ENCODE peak calls at places on chromosome 12, in four cellular contexts. One of them, this sample, is unnamed.

GRCh38 chr12:54259194-54260011 is 20.5 kb downstream of the CBX5 start:
- DNase-seq in A549: peak; percentile 95
- DNase-seq in CD4-positive, alpha-beta memory T cell: peak; percentile 36
- DNase-seq in CD4-positive, alpha-beta T cell: no peak
- DNase-seq in this sample: no peak

GRCh38 chr12:131831635-131832041 is 3.4 kb downstream of the MMP17 start:
- DNase-seq in A549: no peak
- DNase-seq in CD4-positive, alpha-beta memory T cell: no peak
- DNase-seq in CD4-positive, alpha-beta T cell: no peak
- DNase-seq in this sample: no peak

GRCh38 chr12:81330480-81330879 is 252.6 kb downstream of the ACSS3 start:
- DNase-seq in A549: no peak
- DNase-seq in CD4-positive, alpha-beta memory T cell: no peak
- DNase-seq in CD4-positive, alpha-beta T cell: no peak
- DNase-seq in this sample: no peak

GRCh38 chr12:62732861-62733427 is 202.0 kb downstream of the PPM1H start:
- DNase-seq in A549: peak; percentile 83
- DNase-seq in CD4-positive, alpha-beta memory T cell: no peak
- DNase-seq in CD4-positive, alpha-beta T cell: no peak
- DNase-seq in this sample: peak; percentile 20

GRCh38 chr12:105352049-105352448 is 21.6 kb downstream of the C12orf75 start:
- DNase-seq in A549: no peak
- DNase-seq in CD4-positive, alpha-beta memory T cell: no peak
- DNase-seq in CD4-positive, alpha-beta T cell: no peak
- DNase-seq in this sample: no peak

GRCh38 chr12:128339121-128339520 is 72.2 kb downstream of the TMEM132C start:
- DNase-seq in A549: no peak
- DNase-seq in CD4-positive, alpha-beta memory T cell: no peak
- DNase-seq in CD4-positive, alpha-beta T cell: no peak
- DNase-seq in this sample: no peak

GRCh38 chr12:69621551-69621950 is 10.8 kb upstream of the LRRC10 start:
- DNase-seq in A549: no peak
- DNase-seq in CD4-positive, alpha-beta memory T cell: no peak
- DNase-seq in CD4-positive, alpha-beta T cell: no peak
- DNase-seq in this sample: no peak

GRCh38 chr12:132397152-132397933 is 68.0 kb upstream of the GALNT9 start:
- DNase-seq in A549: no peak
- DNase-seq in CD4-positive, alpha-beta memory T cell: no peak
- DNase-seq in CD4-positive, alpha-beta T cell: no peak
- DNase-seq in this sample: no peak

GRCh38 chr12:8912910-8913309 is 1.4 kb upstream of the PHC1 start:
- DNase-seq in A549: peak; percentile 36
- DNase-seq in CD4-positive, alpha-beta memory T cell: peak; percentile 19
- DNase-seq in CD4-positive, alpha-beta T cell: no peak
- DNase-seq in this sample: peak; percentile 27

GRCh38 chr12:119354187-119354586 is 19.7 kb downstream of the CCDC60 start:
- DNase-seq in A549: no peak
- DNase-seq in CD4-positive, alpha-beta memory T cell: no peak
- DNase-seq in CD4-positive, alpha-beta T cell: no peak
- DNase-seq in this sample: no peak

GRCh38 chr12:7060353-7060954 is at the start of gene C1S:
- DNase-seq in A549: peak; percentile 93
- DNase-seq in CD4-positive, alpha-beta memory T cell: no peak
- DNase-seq in CD4-positive, alpha-beta T cell: no peak
- DNase-seq in this sample: no peak

GRCh38 chr12:96343347-96343954 is 56.8 kb downstream of the CDK17 start:
- DNase-seq in A549: no peak
- DNase-seq in CD4-positive, alpha-beta memory T cell: peak; percentile 41
- DNase-seq in CD4-positive, alpha-beta T cell: no peak
- DNase-seq in this sample: no peak

GRCh38 chr12:18580286-18580685 is 157.5 kb downstream of the PLCZ1 start:
- DNase-seq in A549: no peak
- DNase-seq in CD4-positive, alpha-beta memory T cell: no peak
- DNase-seq in CD4-positive, alpha-beta T cell: no peak
- DNase-seq in this sample: no peak

GRCh38 chr12:27999521-27999920 is 27.0 kb upstream of the PTHLH start:
- DNase-seq in A549: no peak
- DNase-seq in CD4-positive, alpha-beta memory T cell: no peak
- DNase-seq in CD4-positive, alpha-beta T cell: no peak
- DNase-seq in this sample: peak; percentile 89

DNA sequence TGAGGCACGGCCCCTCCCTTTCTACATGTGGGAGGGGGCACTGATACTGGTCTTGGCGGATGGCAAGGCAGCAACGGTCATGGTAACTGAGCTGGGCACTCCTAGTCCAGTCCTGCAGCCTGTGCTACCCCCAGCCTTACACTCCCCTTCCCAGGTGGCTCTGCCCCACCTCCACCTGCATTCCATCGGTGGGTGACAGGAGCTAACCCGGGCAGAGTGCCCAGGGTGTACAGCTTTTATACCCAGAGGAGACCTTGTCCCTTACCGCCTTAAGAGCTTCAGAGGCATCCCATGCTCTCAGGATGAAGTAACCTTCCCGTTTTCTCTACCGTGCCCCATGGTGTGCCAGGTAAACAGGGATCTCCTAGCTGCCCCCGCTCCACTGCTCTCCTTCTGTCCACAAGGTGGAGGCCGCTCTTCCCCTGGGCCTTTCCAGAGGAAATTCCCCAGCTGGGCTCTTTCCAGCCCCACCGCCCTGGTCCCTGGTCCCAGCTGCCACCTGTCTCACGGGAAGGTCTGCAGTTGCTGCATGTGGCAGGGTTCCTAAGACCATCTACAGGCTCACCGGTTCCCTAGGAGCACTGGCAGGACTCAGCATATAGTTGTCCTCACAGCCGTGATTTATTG is 20.5 kb downstream of the BRI3BP start:
- DNase-seq in A549: no peak
- DNase-seq in CD4-positive, alpha-beta memory T cell: no peak
- DNase-seq in CD4-positive, alpha-beta T cell: no peak
- DNase-seq in this sample: no peak
- H3K27ac ChIP-seq in A549: no peak overlapping the region
- H3K27ac ChIP-seq in CD4-positive, alpha-beta memory T cell: no peak overlapping the region
- H3K27ac ChIP-seq in CD4-positive, alpha-beta T cell: no peak overlapping the region
- H3K27ac ChIP-seq in this sample: no peak overlapping the region

GRCh38 chr12:124377981-124378509 is 83.2 kb downstream of the RFLNA start:
- DNase-seq in A549: no peak
- DNase-seq in CD4-positive, alpha-beta memory T cell: no peak
- DNase-seq in CD4-positive, alpha-beta T cell: no peak
- DNase-seq in this sample: no peak

GRCh38 chr12:124375789-124376175 is 80.9 kb downstream of the RFLNA start:
- DNase-seq in A549: no peak
- DNase-seq in CD4-positive, alpha-beta memory T cell: no peak
- DNase-seq in CD4-positive, alpha-beta T cell: no peak
- DNase-seq in this sample: no peak

GRCh38 chr12:124374567-124374966 is 79.7 kb downstream of the RFLNA start:
- DNase-seq in A549: no peak
- DNase-seq in CD4-positive, alpha-beta memory T cell: no peak
- DNase-seq in CD4-positive, alpha-beta T cell: no peak
- DNase-seq in this sample: no peak

GRCh38 chr12:124375141-124375788 is 80.4 kb downstream of the RFLNA start:
- DNase-seq in A549: no peak
- DNase-seq in CD4-positive, alpha-beta memory T cell: no peak
- DNase-seq in CD4-positive, alpha-beta T cell: no peak
- DNase-seq in this sample: no peak

DNA sequence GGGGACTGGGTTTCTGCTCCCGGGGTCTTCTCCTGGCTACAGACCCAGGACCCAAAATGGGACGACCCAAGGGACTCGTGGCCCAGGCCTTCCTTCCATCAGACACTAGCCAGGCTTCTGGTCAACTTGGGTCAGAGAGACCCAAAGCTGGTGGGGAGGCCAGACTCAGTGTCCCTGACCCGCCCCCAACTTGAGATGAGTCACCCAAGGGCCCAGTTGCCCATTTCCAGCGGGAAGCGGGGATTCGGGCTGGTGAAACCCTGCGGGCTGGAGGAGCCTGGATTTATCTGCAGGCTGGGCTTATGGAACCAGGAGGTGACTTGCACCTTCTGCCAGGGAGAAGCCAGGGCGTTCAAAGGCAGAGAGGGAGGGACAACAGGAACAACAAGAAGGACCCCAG is 81.5 kb downstream of the RFLNA start:
- DNase-seq in A549: no peak
- DNase-seq in CD4-positive, alpha-beta memory T cell: no peak
- DNase-seq in CD4-positive, alpha-beta T cell: no peak
- DNase-seq in this sample: no peak
- H3K27ac ChIP-seq in A549: peak overlapping the region; percentile 77
- H3K27ac ChIP-seq in CD4-positive, alpha-beta memory T cell: no peak overlapping the region
- H3K27ac ChIP-seq in CD4-positive, alpha-beta T cell: no peak overlapping the region
- H3K27ac ChIP-seq in this sample: no peak overlapping the region

DNA sequence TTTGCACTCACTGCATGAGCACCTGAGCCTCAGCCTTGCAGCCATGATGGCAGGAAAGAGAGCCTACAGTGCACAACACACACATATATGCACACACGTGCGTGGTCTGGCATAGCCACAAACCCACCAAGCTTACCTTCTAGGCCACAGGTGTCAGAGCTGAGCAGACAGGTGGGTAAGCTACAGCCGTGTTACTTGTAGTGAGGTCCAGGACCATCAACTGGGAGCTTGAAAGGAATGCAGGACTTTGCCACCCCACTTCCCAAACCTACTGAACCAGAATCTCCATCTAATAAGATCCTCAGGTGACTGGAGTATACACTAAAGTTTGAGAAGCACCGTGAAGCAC is 2.7 kb downstream of the ASIC1 start:
- DNase-seq in A549: no peak
- DNase-seq in CD4-positive, alpha-beta memory T cell: no peak
- DNase-seq in CD4-positive, alpha-beta T cell: no peak
- DNase-seq in this sample: no peak
- H3K27ac ChIP-seq in A549: no peak overlapping the region
- H3K27ac ChIP-seq in CD4-positive, alpha-beta memory T cell: no peak overlapping the region
- H3K27ac ChIP-seq in CD4-positive, alpha-beta T cell: no peak overlapping the region
- H3K27ac ChIP-seq in this sample: no peak overlapping the region

GRCh38 chr12:47271800-47272230 is 192.1 kb upstream of the AMIGO2 start:
- DNase-seq in A549: no peak
- DNase-seq in CD4-positive, alpha-beta memory T cell: no peak
- DNase-seq in CD4-positive, alpha-beta T cell: no peak
- DNase-seq in this sample: no peak

GRCh38 chr12:47273191-47273626 is 193.4 kb upstream of the AMIGO2 start:
- DNase-seq in A549: no peak
- DNase-seq in CD4-positive, alpha-beta memory T cell: no peak
- DNase-seq in CD4-positive, alpha-beta T cell: no peak
- DNase-seq in this sample: no peak

GRCh38 chr12:47274725-47275124 is 195.0 kb upstream of the AMIGO2 start:
- DNase-seq in A549: no peak
- DNase-seq in CD4-positive, alpha-beta memory T cell: no peak
- DNase-seq in CD4-positive, alpha-beta T cell: no peak
- DNase-seq in this sample: no peak

GRCh38 chr12:47270782-47271664 is 191.3 kb upstream of the AMIGO2 start:
- DNase-seq in A549: peak; percentile 73
- DNase-seq in CD4-positive, alpha-beta memory T cell: no peak
- DNase-seq in CD4-positive, alpha-beta T cell: no peak
- DNase-seq in this sample: peak; percentile 96

GRCh38 chr12:47272412-47273190 is 192.8 kb upstream of the AMIGO2 start:
- DNase-seq in A549: no peak
- DNase-seq in CD4-positive, alpha-beta memory T cell: no peak
- DNase-seq in CD4-positive, alpha-beta T cell: no peak
- DNase-seq in this sample: no peak
- H3K27ac ChIP-seq in A549: peak overlapping the region; percentile 91
- H3K27ac ChIP-seq in CD4-positive, alpha-beta memory T cell: no peak overlapping the region
- H3K27ac ChIP-seq in CD4-positive, alpha-beta T cell: no peak overlapping the region
- H3K27ac ChIP-seq in this sample: peak overlapping the region; percentile 100

DNA sequence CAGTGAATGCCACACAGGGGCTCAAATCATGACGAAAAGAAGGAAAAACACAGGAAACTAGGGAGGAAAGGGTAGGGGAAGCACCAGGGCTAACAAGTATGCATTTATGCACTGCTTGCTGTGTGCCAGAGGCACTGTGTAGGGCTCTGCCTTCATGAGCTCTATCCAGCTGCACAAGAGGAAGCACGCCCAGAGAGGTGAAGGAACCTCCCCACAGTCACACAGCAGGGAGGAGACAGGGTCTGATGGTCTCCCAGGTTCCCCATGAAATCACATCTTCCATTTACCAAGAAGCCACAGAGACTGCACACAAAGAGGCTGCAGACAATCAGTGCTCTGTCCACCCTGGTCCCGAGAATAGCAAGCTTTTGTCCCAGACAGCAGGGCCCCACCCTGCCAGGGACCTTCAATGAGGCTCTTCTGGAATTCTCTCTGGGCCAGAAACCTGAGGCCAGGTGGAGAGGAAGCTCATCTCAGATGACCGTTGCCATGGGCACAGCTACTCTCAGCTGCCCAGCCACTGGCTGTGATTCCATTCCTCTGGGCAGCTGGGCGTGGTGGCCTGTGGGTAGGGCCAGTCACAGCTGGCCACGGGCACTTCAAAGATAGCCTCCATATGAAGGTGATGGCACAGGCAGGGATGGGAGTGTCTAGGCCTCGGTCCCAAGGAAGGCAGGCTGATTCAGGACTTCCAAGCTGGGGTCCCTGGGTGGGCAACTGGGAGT is 7.3 kb upstream of the TRPV4 start:
- DNase-seq in A549: peak; percentile 53
- DNase-seq in CD4-positive, alpha-beta memory T cell: no peak
- DNase-seq in CD4-positive, alpha-beta T cell: no peak
- DNase-seq in this sample: no peak
- H3K27ac ChIP-seq in A549: peak overlapping the region; percentile 61
- H3K27ac ChIP-seq in CD4-positive, alpha-beta memory T cell: no peak overlapping the region
- H3K27ac ChIP-seq in CD4-positive, alpha-beta T cell: no peak overlapping the region
- H3K27ac ChIP-seq in this sample: no peak overlapping the region

GRCh38 chr12:108842364-108842763 is 15.0 kb downstream of the SSH1 start:
- DNase-seq in A549: no peak
- DNase-seq in CD4-positive, alpha-beta memory T cell: no peak
- DNase-seq in CD4-positive, alpha-beta T cell: no peak
- DNase-seq in this sample: no peak
- H3K27ac ChIP-seq in A549: peak overlapping the region; percentile 36
- H3K27ac ChIP-seq in CD4-positive, alpha-beta memory T cell: no peak overlapping the region
- H3K27ac ChIP-seq in CD4-positive, alpha-beta T cell: no peak overlapping the region
- H3K27ac ChIP-seq in this sample: peak overlapping the region; percentile 99

DNA sequence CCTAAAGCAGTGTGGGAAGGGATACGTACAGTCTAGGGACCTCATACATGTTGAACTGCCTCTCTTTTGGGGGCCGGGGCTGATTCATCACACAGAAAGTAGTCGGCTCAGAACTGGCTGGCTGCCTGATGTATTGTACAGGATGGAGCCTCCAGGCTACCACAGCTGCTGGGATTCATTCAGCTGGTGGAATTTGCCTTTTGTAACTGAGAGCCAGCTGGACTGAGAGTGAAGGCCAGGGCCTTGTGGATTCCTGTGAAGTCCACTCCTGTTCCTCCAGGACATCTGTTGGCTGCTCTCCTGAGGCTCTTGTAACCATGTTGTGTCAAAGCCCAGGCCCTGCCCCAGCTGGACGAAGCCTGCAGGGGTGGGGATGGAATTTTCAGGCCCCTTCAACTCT is 116.3 kb upstream of the PRICKLE1 start:
- DNase-seq in A549: no peak
- DNase-seq in CD4-positive, alpha-beta memory T cell: no peak
- DNase-seq in CD4-positive, alpha-beta T cell: no peak
- DNase-seq in this sample: no peak
- H3K27ac ChIP-seq in A549: no peak overlapping the region
- H3K27ac ChIP-seq in CD4-positive, alpha-beta memory T cell: no peak overlapping the region
- H3K27ac ChIP-seq in CD4-positive, alpha-beta T cell: no peak overlapping the region
- H3K27ac ChIP-seq in this sample: peak overlapping the region; percentile 29

This sample was measured in epithelial cell of prostate.